ENCODE peak calls at places on chromosome 1, in six cellular contexts. One of them, this sample, is unnamed.

GRCh38 chr1:202365092-202365815 is 16.8 kb downstream of the PPP1R12B start:
- DNase-seq in naive thymus-derived CD4-positive, alpha-beta T cell: no peak
- DNase-seq in CD8-positive, alpha-beta memory T cell: no peak
- DNase-seq in GM10248: no peak
- DNase-seq in upper lobe of left lung: no peak
- DNase-seq in activated naive CD4-positive, alpha-beta T cell treated with anti-CD3 and anti-CD28 coated beads, Interleukin-2, amount 50 U/mL, for 16 hours: no peak
- DNase-seq in this sample: no peak

GRCh38 chr1:179082308-179083030 is 599 bp downstream of the TOR3A start:
- DNase-seq in naive thymus-derived CD4-positive, alpha-beta T cell: no peak
- DNase-seq in CD8-positive, alpha-beta memory T cell: peak
- DNase-seq in GM10248: peak
- DNase-seq in upper lobe of left lung: peak
- DNase-seq in activated naive CD4-positive, alpha-beta T cell treated with anti-CD3 and anti-CD28 coated beads, Interleukin-2, amount 50 U/mL, for 16 hours: peak
- DNase-seq in this sample: no peak

GRCh38 chr1:205518616-205519540 is 14.4 kb downstream of the CDK18 start:
- DNase-seq in naive thymus-derived CD4-positive, alpha-beta T cell: no peak
- DNase-seq in CD8-positive, alpha-beta memory T cell: no peak
- DNase-seq in GM10248: no peak
- DNase-seq in upper lobe of left lung: no peak
- DNase-seq in activated naive CD4-positive, alpha-beta T cell treated with anti-CD3 and anti-CD28 coated beads, Interleukin-2, amount 50 U/mL, for 16 hours: no peak
- DNase-seq in this sample: no peak

GRCh38 chr1:9204156-9204720 is 30.3 kb upstream of the H6PD start:
- DNase-seq in naive thymus-derived CD4-positive, alpha-beta T cell: no peak
- DNase-seq in CD8-positive, alpha-beta memory T cell: no peak
- DNase-seq in GM10248: no peak
- DNase-seq in upper lobe of left lung: no peak
- DNase-seq in activated naive CD4-positive, alpha-beta T cell treated with anti-CD3 and anti-CD28 coated beads, Interleukin-2, amount 50 U/mL, for 16 hours: no peak
- DNase-seq in this sample: no peak

GRCh38 chr1:235011599-235012435 is 116.8 kb downstream of the TOMM20 start:
- DNase-seq in naive thymus-derived CD4-positive, alpha-beta T cell: peak
- DNase-seq in CD8-positive, alpha-beta memory T cell: peak
- DNase-seq in GM10248: peak
- DNase-seq in upper lobe of left lung: no peak
- DNase-seq in activated naive CD4-positive, alpha-beta T cell treated with anti-CD3 and anti-CD28 coated beads, Interleukin-2, amount 50 U/mL, for 16 hours: peak
- DNase-seq in this sample: peak

GRCh38 chr1:22414244-22414751 is 37.4 kb upstream of the ZBTB40 start:
- DNase-seq in naive thymus-derived CD4-positive, alpha-beta T cell: no peak
- DNase-seq in CD8-positive, alpha-beta memory T cell: no peak
- DNase-seq in GM10248: no peak
- DNase-seq in upper lobe of left lung: no peak
- DNase-seq in activated naive CD4-positive, alpha-beta T cell treated with anti-CD3 and anti-CD28 coated beads, Interleukin-2, amount 50 U/mL, for 16 hours: no peak
- DNase-seq in this sample: no peak

GRCh38 chr1:145982010-145982723 is 14.2 kb downstream of the TXNIP start:
- DNase-seq in naive thymus-derived CD4-positive, alpha-beta T cell: no peak
- DNase-seq in CD8-positive, alpha-beta memory T cell: no peak
- DNase-seq in GM10248: no peak
- DNase-seq in upper lobe of left lung: no peak
- DNase-seq in activated naive CD4-positive, alpha-beta T cell treated with anti-CD3 and anti-CD28 coated beads, Interleukin-2, amount 50 U/mL, for 16 hours: no peak
- DNase-seq in this sample: no peak

GRCh38 chr1:228095938-228096337 is 7.2 kb downstream of the C1orf35 start:
- DNase-seq in naive thymus-derived CD4-positive, alpha-beta T cell: no peak
- DNase-seq in CD8-positive, alpha-beta memory T cell: no peak
- DNase-seq in GM10248: no peak
- DNase-seq in upper lobe of left lung: no peak
- DNase-seq in activated naive CD4-positive, alpha-beta T cell treated with anti-CD3 and anti-CD28 coated beads, Interleukin-2, amount 50 U/mL, for 16 hours: no peak
- DNase-seq in this sample: no peak

GRCh38 chr1:78526496-78526895 is 35.7 kb downstream of the PTGFR start:
- DNase-seq in naive thymus-derived CD4-positive, alpha-beta T cell: no peak
- DNase-seq in CD8-positive, alpha-beta memory T cell: no peak
- DNase-seq in GM10248: no peak
- DNase-seq in upper lobe of left lung: no peak
- DNase-seq in activated naive CD4-positive, alpha-beta T cell treated with anti-CD3 and anti-CD28 coated beads, Interleukin-2, amount 50 U/mL, for 16 hours: no peak
- DNase-seq in this sample: no peak

GRCh38 chr1:58649555-58649954 is 50.3 kb downstream of the MYSM1 start:
- DNase-seq in naive thymus-derived CD4-positive, alpha-beta T cell: peak
- DNase-seq in CD8-positive, alpha-beta memory T cell: no peak
- DNase-seq in GM10248: no peak
- DNase-seq in upper lobe of left lung: no peak
- DNase-seq in activated naive CD4-positive, alpha-beta T cell treated with anti-CD3 and anti-CD28 coated beads, Interleukin-2, amount 50 U/mL, for 16 hours: no peak
- DNase-seq in this sample: no peak

GRCh38 chr1:9766759-9767442 is 56.9 kb downstream of the CLSTN1 start:
- DNase-seq in naive thymus-derived CD4-positive, alpha-beta T cell: no peak
- DNase-seq in CD8-positive, alpha-beta memory T cell: no peak
- DNase-seq in GM10248: no peak
- DNase-seq in upper lobe of left lung: no peak
- DNase-seq in activated naive CD4-positive, alpha-beta T cell treated with anti-CD3 and anti-CD28 coated beads, Interleukin-2, amount 50 U/mL, for 16 hours: no peak
- DNase-seq in this sample: no peak

GRCh38 chr1:214974002-214974401 is 108.5 kb upstream of the KCNK2 start:
- DNase-seq in naive thymus-derived CD4-positive, alpha-beta T cell: no peak
- DNase-seq in CD8-positive, alpha-beta memory T cell: no peak
- DNase-seq in GM10248: no peak
- DNase-seq in upper lobe of left lung: no peak
- DNase-seq in activated naive CD4-positive, alpha-beta T cell treated with anti-CD3 and anti-CD28 coated beads, Interleukin-2, amount 50 U/mL, for 16 hours: no peak
- DNase-seq in this sample: no peak

This sample was measured in GM12878.